ENCODE peak calls at places on chromosome 4, in ten cellular contexts. S, Z, O, T, H, X, L, M, E and N are unnamed samples.
A peak's percentile ranks its signal among the peaks of the same experiment; 100 is the strongest.

GRCh38 chr4:155179216-155179615 is 29.2 kb upstream of the NPY2R start:
- DNase-seq in Z (no peak), X (no peak), T (no peak), S (no peak), M (peak; percentile 46), E (no peak), H (no peak), O (no peak), L (no peak), N (no peak)

GRCh38 chr4:138300616-138301015 is 58.5 kb upstream of the SLC7A11 start:
- DNase-seq in M (no peak), L (no peak), H (no peak), Z (no peak), T (no peak), E (no peak), O (no peak), X (no peak), S (no peak), N (no peak)

GRCh38 chr4:102678695-102679335 is 82.0 kb downstream of the MANBA start:
- DNase-seq in Z (no peak), H (no peak), L (no peak), M (peak; percentile 88), E (no peak), S (no peak), X (no peak), O (no peak), T (no peak), N (no peak)

GRCh38 chr4:108292229-108292628 is 123.5 kb upstream of the LEF1 start:
- DNase-seq in L (no peak), Z (no peak), E (no peak), H (no peak), O (no peak), X (no peak), T (no peak), S (no peak), M (no peak), N (no peak)

GRCh38 chr4:687048-687974 is 1.6 kb downstream of the SLC49A3 start:
- DNase-seq in H (peak; percentile 90), O (peak; percentile 99), M (peak; percentile 87), S (peak; percentile 39), X (no peak), Z (no peak), L (peak; percentile 86), T (peak; percentile 97), E (no peak), N (no peak)

GRCh38 chr4:40200881-40201797 is 4.3 kb downstream of the RHOH start:
- DNase-seq in L (no peak), Z (no peak), O (no peak), X (peak; percentile 75), T (no peak), H (no peak), E (peak; percentile 63), M (peak; percentile 31), S (no peak), N (peak; percentile 56)

GRCh38 chr4:87559090-87559837 is 30.1 kb upstream of the SPARCL1 start:
- DNase-seq in M (no peak), T (peak; percentile 22), S (no peak), L (no peak), H (no peak), E (no peak), X (peak; percentile 6), O (no peak), Z (peak; percentile 36), N (peak; percentile 86)

GRCh38 chr4:150366487-150366999 is 215.4 kb upstream of the MAB21L2 start:
- DNase-seq in E (no peak), Z (no peak), X (no peak), T (no peak), S (peak; percentile 34), L (no peak), H (no peak), O (no peak), M (no peak), N (no peak)

GRCh38 chr4:41155194-41155830 is 59.0 kb downstream of the APBB2 start:
- DNase-seq in S (no peak), T (no peak), X (no peak), M (peak; percentile 70), L (no peak), O (no peak), E (no peak), H (peak; percentile 76), Z (no peak), N (no peak)

GRCh38 chr4:128574706-128575105 is 234.8 kb upstream of the JADE1 start:
- DNase-seq in E (no peak), L (peak; percentile 41), M (peak; percentile 80), X (peak; percentile 74), O (peak; percentile 15), T (peak; percentile 54), H (peak; percentile 58), Z (peak; percentile 29), S (peak; percentile 70), N (peak; percentile 57)

GRCh38 chr4:183402771-183403170 is 41.7 kb upstream of the CDKN2AIP start:
- DNase-seq in H (peak; percentile 88), L (no peak), Z (no peak), S (no peak), O (no peak), T (no peak), X (no peak), E (no peak), M (no peak), N (no peak)

GRCh38 chr4:143784567-143784966 is 84.1 kb upstream of the FREM3 start:
- DNase-seq in L (no peak), H (no peak), Z (no peak), O (no peak), M (no peak), T (no peak), X (no peak), E (no peak), S (no peak), N (no peak)

GRCh38 chr4:187666634-187667033 is 328.9 kb upstream of the ZFP42 start:
- DNase-seq in T (no peak), O (no peak), H (peak; percentile 8), Z (no peak), L (no peak), M (peak; percentile 46), X (no peak), E (no peak), S (no peak), N (no peak)

GRCh38 chr4:39613093-39613656 is 25.5 kb downstream of the SMIM14 start:
- DNase-seq in S (no peak), M (peak; percentile 27), T (no peak), X (no peak), L (peak; percentile 39), Z (peak; percentile 32), O (no peak), E (no peak), H (peak; percentile 22), N (no peak)

GRCh38 chr4:69124941-69125340 is 28.7 kb downstream of the UGT2B7 start:
- DNase-seq in Z (no peak), O (no peak), M (peak; percentile 63), T (no peak), E (no peak), X (no peak), H (no peak), S (no peak), L (no peak), N (no peak)